ENCODE peak calls at places on chromosomes 6 and 20, in five cellular contexts. O is H1, U is mesenchymal stem cell, H is neuronal stem cell, Y is H9. R is an unnamed sample.

GRCh38 chr6:114064862-114065261 is 93.9 kb upstream of the HDAC2 start:
- DNase-seq in U (no peak), H (no peak), Y (no peak), O (no peak), R (no peak)

GRCh38 chr6:169252805-169253189 is 849 bp downstream of the THBS2 start:
- DNase-seq in H (peak), O (no peak), U (no peak), Y (peak), R (no peak)

GRCh38 chr20:59020938-59021551 is 1.8 kb downstream of the TUBB1 start:
- DNase-seq in O (no peak), Y (no peak), U (no peak), H (no peak), R (peak)

GRCh38 chr20:63941282-63942060 is 14.7 kb downstream of the UCKL1 start:
- DNase-seq in O (peak), H (no peak), U (no peak), Y (peak), R (no peak)

GRCh38 chr20:38658879-38659612 is 57.4 kb downstream of the ARHGAP40 start:
- DNase-seq in H (no peak), Y (peak), U (peak), O (peak), R (peak)

GRCh38 chr6:88725111-88725711 is 238.2 kb downstream of the RNGTT start:
- DNase-seq in U (peak), H (no peak), O (peak), Y (peak), R (peak)

GRCh38 chr6:112203577-112204349 is 50.6 kb downstream of the LAMA4 start:
- DNase-seq in O (no peak), Y (no peak), U (peak), H (no peak), R (peak)

GRCh38 chr6:103264020-103264419 is 1595.7 kb downstream of the HACE1 start:
- DNase-seq in Y (no peak), H (no peak), U (no peak), O (no peak), R (no peak)

GRCh38 chr6:119533603-119534279 is 184.2 kb upstream of the MAN1A1 start:
- DNase-seq in Y (no peak), O (no peak), U (peak), H (no peak), R (peak)

GRCh38 chr20:21360686-21361085 is 36.6 kb downstream of the NKX2-4 start:
- DNase-seq in U (peak), H (no peak), O (no peak), Y (no peak), R (no peak)

GRCh38 chr6:43799671-43800623 is 29.9 kb downstream of the VEGFA start:
- DNase-seq in U (no peak), H (no peak), Y (no peak), O (no peak), R (no peak)

GRCh38 chr6:5827061-5828037 is 179.4 kb downstream of the NRN1 start:
- DNase-seq in H (no peak), U (no peak), O (no peak), Y (no peak), R (no peak)

GRCh38 chr20:37984018-37984785 is 49.1 kb downstream of the TTI1 start:
- DNase-seq in Y (no peak), U (no peak), H (no peak), O (no peak), R (no peak)

GRCh38 chr6:128131566-128131965 is 230.7 kb upstream of the THEMIS start:
- DNase-seq in O (no peak), Y (no peak), H (no peak), U (peak), R (no peak)

GRCh38 chr20:38242848-38243449 is 17.6 kb downstream of the KIAA1755 start:
- DNase-seq in Y (peak), U (no peak), H (no peak), O (peak), R (no peak)

GRCh38 chr20:36303831-36304230 is 2.3 kb upstream of the DLGAP4 start:
- DNase-seq in H (no peak), Y (no peak), U (no peak), O (no peak), R (no peak)
- H2BK5ac ChIP-seq in H (no peak), Y (no peak), U (no peak), O (no peak), R (no peak)

DNA sequence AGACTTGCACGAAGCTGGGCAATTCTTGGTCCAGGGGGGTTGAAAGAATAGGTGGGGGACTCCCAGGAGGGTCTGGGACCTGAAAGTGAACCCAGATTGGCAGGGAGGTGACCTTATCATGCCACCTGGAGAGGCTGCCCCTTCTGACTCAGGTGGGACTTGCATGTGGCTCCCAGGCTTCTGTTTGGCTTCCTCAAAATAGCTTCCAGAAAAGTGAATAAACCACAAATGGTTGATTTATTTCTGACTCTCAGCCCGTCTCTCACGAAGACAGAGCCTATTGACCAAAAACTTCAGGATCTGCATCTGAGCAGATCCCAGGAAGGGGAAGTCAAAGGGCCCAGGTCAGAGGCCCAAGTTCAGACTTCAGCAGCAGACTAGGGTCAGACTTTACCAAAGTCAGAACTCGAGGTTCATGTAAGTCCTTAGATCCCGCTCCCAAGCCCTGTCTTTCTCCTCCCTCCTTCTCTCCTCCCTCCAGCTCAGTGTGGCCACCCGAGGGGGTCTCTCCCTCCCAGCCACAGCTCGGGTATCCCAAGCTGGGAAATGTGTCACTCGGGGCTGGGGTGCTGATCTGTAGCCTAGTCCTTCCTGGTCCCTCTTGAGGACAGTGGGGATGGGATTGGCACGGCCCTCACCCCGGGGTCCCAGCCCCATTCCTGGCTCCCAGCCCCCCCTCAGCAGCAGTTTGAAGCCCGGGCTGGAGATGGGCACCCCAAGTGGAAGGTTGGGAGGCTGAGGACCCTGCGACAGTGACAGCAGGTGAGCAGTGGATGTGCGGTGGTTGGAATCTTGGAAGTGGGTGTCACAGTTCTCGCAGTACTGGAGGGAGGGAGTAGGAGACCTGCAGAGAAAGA is 1.5 kb upstream of the C6orf47 start:
- DNase-seq in O (no peak), U (no peak), H (no peak), Y (no peak), R (no peak)
- H2BK12ac ChIP-seq in O (no peak), U (peak), H (no peak), Y (no peak), R (no peak)

DNA sequence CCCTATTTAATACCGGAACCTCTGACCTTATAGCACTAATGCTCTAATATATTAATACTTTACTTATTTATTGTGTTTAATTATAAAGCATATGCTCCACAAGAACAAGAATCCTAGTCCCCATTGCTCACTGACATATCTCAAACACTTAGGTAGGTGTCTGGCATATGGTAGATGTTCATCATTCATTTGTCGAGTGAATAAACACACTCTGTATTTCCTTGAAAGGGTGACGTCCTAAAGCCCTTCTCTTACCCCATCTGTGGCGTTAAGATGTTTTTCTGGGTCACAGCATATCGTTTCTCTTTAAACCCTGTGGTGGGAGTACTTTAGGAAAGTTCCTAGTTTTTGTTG is 45.3 kb downstream of the NCOA3 start:
- DNase-seq in O (no peak), H (no peak), U (no peak), Y (no peak), R (no peak)
- H3K4me2 ChIP-seq in O (no peak), H (no peak), U (no peak), Y (no peak), R (no peak)

GRCh38 chr20:9311132-9311531 is 203.3 kb upstream of the LAMP5 start:
- DNase-seq in O (no peak), Y (no peak), U (no peak), H (no peak), R (no peak)
- H2BK5ac ChIP-seq in O (no peak), Y (no peak), U (no peak), H (no peak), R (no peak)

GRCh38 chr20:15812696-15813095 is 760.6 kb downstream of the KIF16B start:
- DNase-seq in H (no peak), O (no peak), U (no peak), Y (no peak), R (no peak)
- H2BK12ac ChIP-seq in H (no peak), O (no peak), U (no peak), Y (no peak), R (no peak)

DNA sequence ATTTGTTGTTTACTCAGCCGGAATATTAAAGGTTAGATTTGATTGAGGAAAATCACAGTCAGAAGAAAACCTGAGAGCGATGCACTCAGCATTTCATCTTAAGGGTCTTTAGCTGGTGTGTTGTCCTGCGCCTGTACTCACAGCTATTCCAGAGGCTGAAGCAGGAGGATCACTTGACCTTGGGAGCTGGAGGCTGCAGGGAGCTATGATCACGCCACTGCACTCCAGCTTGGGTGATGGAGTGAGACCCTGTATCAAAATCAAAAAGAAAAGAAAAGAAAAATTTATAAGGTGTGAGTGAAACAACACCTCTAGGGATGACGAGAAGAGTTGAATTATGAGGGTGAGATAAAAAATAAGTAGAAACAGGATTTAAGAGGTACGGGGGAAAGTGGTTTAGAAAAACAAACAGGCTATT is 165.0 kb downstream of the TRIM27 start:
- DNase-seq in O (no peak), Y (no peak), H (no peak), U (no peak), R (no peak)
- H3K4me2 ChIP-seq in O (peak), Y (peak), H (no peak), U (no peak), R (no peak)

GRCh38 chr6:139972116-139972515 is 597.7 kb upstream of the CITED2 start:
- DNase-seq in O (no peak), H (no peak), U (no peak), Y (no peak), R (no peak)
- H2BK5ac ChIP-seq in O (no peak), H (no peak), U (no peak), Y (no peak), R (no peak)